ENCODE peak calls at places on chromosomes 4 and X, in ten cellular contexts. One of them, this sample, is unnamed.

GRCh38 chr4:100009490-100009889 is 59.4 kb upstream of the H2AZ1 start:
- DNase-seq in breast epithelium: no peak
- DNase-seq in transverse colon: no peak
- DNase-seq in HCT116: no peak
- DNase-seq in GM12892: no peak
- DNase-seq in GM12891: no peak
- DNase-seq in spleen: no peak
- DNase-seq in suprapubic skin: no peak
- DNase-seq in HepG2: no peak
- DNase-seq in endothelial cell of umbilical vein: no peak
- DNase-seq in this sample: no peak

GRCh38 chrX:110086916-110087484 is 84.1 kb downstream of the TMEM164 start:
- DNase-seq in suprapubic skin: no peak
- DNase-seq in breast epithelium: no peak
- DNase-seq in endothelial cell of umbilical vein: peak
- DNase-seq in HCT116: peak
- DNase-seq in spleen: no peak
- DNase-seq in transverse colon: no peak
- DNase-seq in HepG2: peak
- DNase-seq in GM12892: no peak
- DNase-seq in GM12891: no peak
- DNase-seq in this sample: no peak

GRCh38 chr4:71550220-71551190 is 211.7 kb downstream of the SLC4A4 start:
- DNase-seq in HCT116: no peak
- DNase-seq in HepG2: no peak
- DNase-seq in endothelial cell of umbilical vein: no peak
- DNase-seq in GM12892: no peak
- DNase-seq in GM12891: no peak
- DNase-seq in suprapubic skin: no peak
- DNase-seq in breast epithelium: no peak
- DNase-seq in transverse colon: peak
- DNase-seq in spleen: no peak
- DNase-seq in this sample: no peak

GRCh38 chrX:86133761-86134160 is 14.5 kb upstream of the DACH2 start:
- DNase-seq in transverse colon: no peak
- DNase-seq in GM12892: no peak
- DNase-seq in HCT116: no peak
- DNase-seq in suprapubic skin: no peak
- DNase-seq in breast epithelium: no peak
- DNase-seq in endothelial cell of umbilical vein: peak
- DNase-seq in HepG2: no peak
- DNase-seq in GM12891: no peak
- DNase-seq in spleen: no peak
- DNase-seq in this sample: no peak

GRCh38 chrX:75303795-75304194 is 29.9 kb downstream of the UPRT start:
- DNase-seq in spleen: no peak
- DNase-seq in breast epithelium: no peak
- DNase-seq in GM12892: no peak
- DNase-seq in HCT116: no peak
- DNase-seq in HepG2: no peak
- DNase-seq in GM12891: no peak
- DNase-seq in suprapubic skin: no peak
- DNase-seq in transverse colon: no peak
- DNase-seq in endothelial cell of umbilical vein: peak
- DNase-seq in this sample: no peak

GRCh38 chr4:169103966-169104412 is 93.9 kb upstream of the CBR4 start:
- DNase-seq in GM12891: no peak
- DNase-seq in HCT116: no peak
- DNase-seq in spleen: no peak
- DNase-seq in GM12892: no peak
- DNase-seq in suprapubic skin: no peak
- DNase-seq in breast epithelium: no peak
- DNase-seq in endothelial cell of umbilical vein: no peak
- DNase-seq in HepG2: no peak
- DNase-seq in transverse colon: no peak
- DNase-seq in this sample: peak

GRCh38 chrX:71998836-71999509 is 88.3 kb downstream of the NHSL2 start:
- DNase-seq in breast epithelium: no peak
- DNase-seq in endothelial cell of umbilical vein: peak
- DNase-seq in HepG2: peak
- DNase-seq in HCT116: peak
- DNase-seq in suprapubic skin: no peak
- DNase-seq in GM12892: peak
- DNase-seq in GM12891: no peak
- DNase-seq in spleen: no peak
- DNase-seq in transverse colon: no peak
- DNase-seq in this sample: no peak

GRCh38 chr4:123127218-123127617 is 204.8 kb upstream of the NUDT6 start:
- DNase-seq in GM12892: no peak
- DNase-seq in GM12891: no peak
- DNase-seq in transverse colon: no peak
- DNase-seq in spleen: no peak
- DNase-seq in HepG2: no peak
- DNase-seq in HCT116: no peak
- DNase-seq in endothelial cell of umbilical vein: peak
- DNase-seq in breast epithelium: no peak
- DNase-seq in suprapubic skin: no peak
- DNase-seq in this sample: no peak

GRCh38 chrX:153969904-153970397 is 1.7 kb downstream of the HCFC1 start:
- DNase-seq in breast epithelium: no peak
- DNase-seq in GM12892: no peak
- DNase-seq in spleen: peak
- DNase-seq in transverse colon: no peak
- DNase-seq in HCT116: no peak
- DNase-seq in HepG2: no peak
- DNase-seq in endothelial cell of umbilical vein: peak
- DNase-seq in GM12891: no peak
- DNase-seq in suprapubic skin: no peak
- DNase-seq in this sample: no peak

GRCh38 chrX:153972368-153973126 is at the start of gene TMEM187:
- DNase-seq in breast epithelium: peak
- DNase-seq in HepG2: peak
- DNase-seq in spleen: peak
- DNase-seq in suprapubic skin: peak
- DNase-seq in HCT116: peak
- DNase-seq in transverse colon: peak
- DNase-seq in GM12892: peak
- DNase-seq in GM12891: peak
- DNase-seq in endothelial cell of umbilical vein: peak
- DNase-seq in this sample: peak

GRCh38 chrX:153971632-153972367 is at the start of gene HCFC1:
- DNase-seq in HepG2: peak
- DNase-seq in GM12891: peak
- DNase-seq in breast epithelium: peak
- DNase-seq in suprapubic skin: peak
- DNase-seq in GM12892: peak
- DNase-seq in HCT116: peak
- DNase-seq in endothelial cell of umbilical vein: peak
- DNase-seq in spleen: peak
- DNase-seq in transverse colon: peak
- DNase-seq in this sample: peak

GRCh38 chrX:153970398-153971123 is 1.1 kb downstream of the HCFC1 start:
- DNase-seq in breast epithelium: no peak
- DNase-seq in GM12892: no peak
- DNase-seq in transverse colon: no peak
- DNase-seq in HCT116: no peak
- DNase-seq in GM12891: no peak
- DNase-seq in spleen: peak
- DNase-seq in suprapubic skin: no peak
- DNase-seq in endothelial cell of umbilical vein: no peak
- DNase-seq in HepG2: peak
- DNase-seq in this sample: no peak

DNA sequence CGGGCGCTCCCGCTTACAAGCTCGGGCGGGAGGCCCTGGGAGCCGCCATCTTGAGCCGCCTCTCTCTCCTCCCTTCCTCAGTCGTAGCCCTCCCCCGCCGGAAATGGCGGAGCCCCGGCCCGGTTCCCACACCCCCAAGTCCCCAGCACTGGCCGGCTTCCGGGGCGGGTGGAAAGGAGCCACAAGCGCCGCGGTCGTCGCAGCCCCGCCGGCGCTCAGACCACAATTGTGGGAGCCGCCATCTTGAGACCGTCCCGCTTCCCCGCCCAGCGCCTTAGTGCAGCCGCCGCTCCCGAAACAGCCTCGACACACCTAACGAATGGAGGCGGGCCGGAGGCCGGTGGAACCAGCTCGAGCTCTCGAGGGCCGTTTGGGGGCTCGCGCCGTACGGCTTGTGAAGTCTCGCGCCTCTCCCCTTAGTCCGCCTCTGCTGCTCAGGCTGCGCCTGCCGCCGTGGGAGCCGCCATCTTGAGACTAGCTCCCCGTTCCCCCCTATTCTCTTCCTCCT is 440 bp downstream of the HCFC1 start:
- DNase-seq in transverse colon: peak
- DNase-seq in HepG2: peak
- DNase-seq in HCT116: peak
- DNase-seq in endothelial cell of umbilical vein: peak
- DNase-seq in GM12891: peak
- DNase-seq in GM12892: peak
- DNase-seq in breast epithelium: peak
- DNase-seq in suprapubic skin: peak
- DNase-seq in spleen: peak
- DNase-seq in this sample: peak
- TF ChIP-seq POLR2AphosphoS5 in transverse colon: peak
- TF ChIP-seq POLR2AphosphoS5 in HepG2: no peak
- TF ChIP-seq POLR2AphosphoS5 in HCT116: no peak
- TF ChIP-seq POLR2AphosphoS5 in endothelial cell of umbilical vein: peak
- TF ChIP-seq POLR2AphosphoS5 in GM12891: no peak
- TF ChIP-seq POLR2AphosphoS5 in GM12892: peak
- TF ChIP-seq POLR2AphosphoS5 in breast epithelium: peak
- TF ChIP-seq POLR2AphosphoS5 in suprapubic skin: no peak
- TF ChIP-seq POLR2AphosphoS5 in spleen: peak
- TF ChIP-seq POLR2AphosphoS5 in this sample: peak

GRCh38 chr4:174286870-174287269 is 3.2 kb downstream of the CEP44 start:
- DNase-seq in spleen: no peak
- DNase-seq in GM12892: no peak
- DNase-seq in GM12891: no peak
- DNase-seq in HepG2: no peak
- DNase-seq in suprapubic skin: no peak
- DNase-seq in HCT116: no peak
- DNase-seq in endothelial cell of umbilical vein: no peak
- DNase-seq in breast epithelium: no peak
- DNase-seq in transverse colon: no peak
- DNase-seq in this sample: no peak

GRCh38 chr4:174282836-174283506 is 496 bp downstream of the FBXO8 start:
- DNase-seq in spleen: peak
- DNase-seq in HCT116: peak
- DNase-seq in GM12891: peak
- DNase-seq in transverse colon: peak
- DNase-seq in HepG2: peak
- DNase-seq in breast epithelium: peak
- DNase-seq in GM12892: peak
- DNase-seq in endothelial cell of umbilical vein: peak
- DNase-seq in suprapubic skin: peak
- DNase-seq in this sample: peak

GRCh38 chr4:174281182-174281737 is 2.2 kb downstream of the FBXO8 start:
- DNase-seq in suprapubic skin: no peak
- DNase-seq in HepG2: no peak
- DNase-seq in GM12892: no peak
- DNase-seq in spleen: no peak
- DNase-seq in GM12891: no peak
- DNase-seq in HCT116: no peak
- DNase-seq in transverse colon: no peak
- DNase-seq in breast epithelium: no peak
- DNase-seq in endothelial cell of umbilical vein: no peak
- DNase-seq in this sample: no peak

GRCh38 chr4:174283507-174284180 is at the start of the genes CEP44 and FBXO8:
- DNase-seq in HepG2: peak
- DNase-seq in suprapubic skin: peak
- DNase-seq in spleen: peak
- DNase-seq in endothelial cell of umbilical vein: peak
- DNase-seq in breast epithelium: peak
- DNase-seq in GM12891: no peak
- DNase-seq in transverse colon: peak
- DNase-seq in GM12892: peak
- DNase-seq in HCT116: peak
- DNase-seq in this sample: peak

DNA sequence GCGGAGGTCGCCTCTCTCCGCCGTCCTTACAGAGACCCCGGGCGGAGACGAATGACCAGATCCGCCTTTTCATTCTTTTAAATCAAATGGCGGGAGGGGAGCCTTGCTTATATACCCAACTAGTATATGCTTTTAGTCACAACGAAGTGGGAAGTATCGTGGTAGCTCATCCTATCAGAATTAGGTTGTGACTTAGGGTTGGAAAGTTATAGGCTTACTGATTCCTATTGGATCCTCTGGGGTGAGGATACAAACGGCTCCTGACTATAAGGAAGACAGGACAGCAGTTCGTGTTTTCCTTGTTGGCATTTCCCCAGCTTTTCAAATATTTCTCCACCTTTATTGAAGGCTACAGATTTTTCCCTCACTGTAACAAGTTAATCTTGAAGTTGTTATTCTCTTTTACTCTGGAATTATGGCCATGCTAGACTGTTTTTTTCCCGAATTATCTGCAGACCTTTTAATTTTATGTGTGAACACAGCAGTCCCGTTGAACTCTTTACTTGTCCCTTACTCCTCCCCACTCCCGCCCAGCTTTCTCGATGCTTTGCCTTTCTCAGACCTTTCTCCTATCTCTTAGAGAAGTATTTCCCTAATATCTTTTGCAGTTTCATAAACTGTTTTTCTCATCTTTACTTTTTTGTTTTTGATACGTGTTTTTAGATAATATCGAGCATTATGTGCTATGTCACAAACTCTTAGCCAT is 623 bp downstream of the CEP44 start:
- DNase-seq in spleen: no peak
- DNase-seq in HCT116: peak
- DNase-seq in HepG2: peak
- DNase-seq in GM12891: no peak
- DNase-seq in suprapubic skin: no peak
- DNase-seq in transverse colon: peak
- DNase-seq in GM12892: no peak
- DNase-seq in endothelial cell of umbilical vein: peak
- DNase-seq in breast epithelium: no peak
- DNase-seq in this sample: no peak
- TF ChIP-seq POLR2A in spleen: no peak
- TF ChIP-seq POLR2A in HCT116: no peak
- TF ChIP-seq POLR2A in HepG2: no peak
- TF ChIP-seq POLR2A in GM12891: no peak
- TF ChIP-seq POLR2A in suprapubic skin: no peak
- TF ChIP-seq POLR2A in transverse colon: peak
- TF ChIP-seq POLR2A in GM12892: no peak
- TF ChIP-seq POLR2A in endothelial cell of umbilical vein: no peak
- TF ChIP-seq POLR2A in breast epithelium: no peak
- TF ChIP-seq POLR2A in this sample: no peak

GRCh38 chr4:118834070-118834469 is 1.9 kb downstream of the SEC24D start:
- DNase-seq in spleen: no peak
- DNase-seq in breast epithelium: no peak
- DNase-seq in GM12891: no peak
- DNase-seq in HepG2: no peak
- DNase-seq in suprapubic skin: no peak
- DNase-seq in GM12892: no peak
- DNase-seq in transverse colon: no peak
- DNase-seq in endothelial cell of umbilical vein: no peak
- DNase-seq in HCT116: no peak
- DNase-seq in this sample: no peak

GRCh38 chr4:118833192-118833820 is 2.6 kb downstream of the SEC24D start:
- DNase-seq in breast epithelium: no peak
- DNase-seq in spleen: no peak
- DNase-seq in transverse colon: no peak
- DNase-seq in GM12892: no peak
- DNase-seq in endothelial cell of umbilical vein: no peak
- DNase-seq in HepG2: no peak
- DNase-seq in suprapubic skin: no peak
- DNase-seq in HCT116: no peak
- DNase-seq in GM12891: no peak
- DNase-seq in this sample: no peak

GRCh38 chr4:118834960-118835895 is 698 bp downstream of the SEC24D start:
- DNase-seq in suprapubic skin: no peak
- DNase-seq in GM12892: no peak
- DNase-seq in HCT116: peak
- DNase-seq in breast epithelium: peak
- DNase-seq in HepG2: peak
- DNase-seq in transverse colon: peak
- DNase-seq in GM12891: no peak
- DNase-seq in spleen: peak
- DNase-seq in endothelial cell of umbilical vein: peak
- DNase-seq in this sample: peak

GRCh38 chr4:118836763-118837507 is 1.0 kb upstream of the SEC24D start:
- DNase-seq in spleen: no peak
- DNase-seq in endothelial cell of umbilical vein: no peak
- DNase-seq in GM12891: no peak
- DNase-seq in HCT116: no peak
- DNase-seq in suprapubic skin: no peak
- DNase-seq in GM12892: no peak
- DNase-seq in HepG2: no peak
- DNase-seq in transverse colon: no peak
- DNase-seq in breast epithelium: no peak
- DNase-seq in this sample: no peak

DNA sequence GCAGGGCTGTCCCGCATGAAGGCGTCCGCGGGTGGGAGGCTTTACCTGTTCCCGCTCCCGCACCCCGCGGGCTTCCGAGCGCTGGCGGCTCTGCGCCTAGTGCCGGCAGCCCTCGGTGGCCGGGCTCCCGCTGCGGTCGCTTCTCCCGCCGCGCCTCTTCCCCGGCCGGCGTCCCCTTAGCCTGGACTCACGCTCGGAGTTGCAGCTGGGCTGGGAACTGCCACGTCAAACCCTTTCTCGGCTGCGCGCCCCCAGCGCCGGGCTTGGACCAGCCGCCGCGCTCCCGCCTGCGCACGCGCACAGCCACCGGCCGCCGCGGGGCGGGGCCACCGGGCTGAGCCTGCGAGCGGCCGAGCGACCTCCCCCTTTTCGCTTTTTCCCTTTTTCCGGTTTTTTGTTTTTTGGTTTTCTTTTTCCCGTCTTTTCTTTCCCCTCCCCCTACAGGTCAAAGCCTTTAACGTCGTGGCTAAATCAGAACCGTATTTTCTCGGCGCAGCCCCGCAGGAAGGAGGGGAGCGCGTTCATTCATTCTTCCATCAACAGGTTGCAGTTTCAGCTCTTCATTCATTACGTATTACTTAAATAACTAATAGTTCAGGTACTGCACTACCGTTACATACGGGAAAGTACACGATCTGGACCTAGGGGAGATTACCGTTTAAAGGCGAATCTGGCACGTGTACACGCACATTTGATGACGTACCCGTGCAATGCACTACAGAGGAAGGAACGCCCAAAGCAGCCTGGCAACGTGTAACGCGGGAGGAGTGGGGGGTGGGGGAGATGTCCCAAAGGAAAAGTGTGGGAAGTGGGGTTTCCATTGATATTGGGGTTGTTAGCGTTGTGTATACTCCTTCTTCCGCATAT is at the start of gene SEC24D:
- DNase-seq in breast epithelium: peak
- DNase-seq in GM12891: peak
- DNase-seq in transverse colon: peak
- DNase-seq in suprapubic skin: peak
- DNase-seq in HepG2: peak
- DNase-seq in GM12892: peak
- DNase-seq in spleen: peak
- DNase-seq in HCT116: peak
- DNase-seq in endothelial cell of umbilical vein: peak
- DNase-seq in this sample: peak
- TF ChIP-seq POLR2AphosphoS5 in breast epithelium: peak
- TF ChIP-seq POLR2AphosphoS5 in GM12891: peak
- TF ChIP-seq POLR2AphosphoS5 in transverse colon: peak
- TF ChIP-seq POLR2AphosphoS5 in suprapubic skin: no peak
- TF ChIP-seq POLR2AphosphoS5 in HepG2: no peak
- TF ChIP-seq POLR2AphosphoS5 in GM12892: peak
- TF ChIP-seq POLR2AphosphoS5 in spleen: peak
- TF ChIP-seq POLR2AphosphoS5 in HCT116: peak
- TF ChIP-seq POLR2AphosphoS5 in endothelial cell of umbilical vein: peak
- TF ChIP-seq POLR2AphosphoS5 in this sample: peak

GRCh38 chr4:180336494-180337090 is 1906.6 kb upstream of the TENM3 start:
- DNase-seq in endothelial cell of umbilical vein: no peak
- DNase-seq in suprapubic skin: no peak
- DNase-seq in GM12892: no peak
- DNase-seq in transverse colon: no peak
- DNase-seq in spleen: no peak
- DNase-seq in GM12891: no peak
- DNase-seq in HepG2: no peak
- DNase-seq in HCT116: no peak
- DNase-seq in breast epithelium: no peak
- DNase-seq in this sample: no peak
- TF ChIP-seq POLR2A in endothelial cell of umbilical vein: no peak
- TF ChIP-seq POLR2A in suprapubic skin: no peak
- TF ChIP-seq POLR2A in GM12892: no peak
- TF ChIP-seq POLR2A in transverse colon: no peak
- TF ChIP-seq POLR2A in spleen: no peak
- TF ChIP-seq POLR2A in GM12891: no peak
- TF ChIP-seq POLR2A in HepG2: no peak
- TF ChIP-seq POLR2A in HCT116: no peak
- TF ChIP-seq POLR2A in breast epithelium: no peak
- TF ChIP-seq POLR2A in this sample: no peak